ENCODE peak calls at places on chromosome 5, in four cellular contexts. One of them, this sample, is unnamed.

GRCh38 chr5:106545325-106545724 is 1125.4 kb downstream of the EFNA5 start:
- DNase-seq in WTC11: no peak
- DNase-seq in chondrocyte: no peak
- DNase-seq in T1000: peak
- DNase-seq in this sample: no peak

GRCh38 chr5:78430816-78431215 is 70.4 kb downstream of the SCAMP1 start:
- DNase-seq in chondrocyte: no peak
- DNase-seq in T1000: no peak
- DNase-seq in WTC11: no peak
- DNase-seq in this sample: no peak

GRCh38 chr5:173451031-173451430 is 122.8 kb upstream of the STC2 start:
- DNase-seq in chondrocyte: no peak
- DNase-seq in WTC11: peak
- DNase-seq in T1000: no peak
- DNase-seq in this sample: no peak

GRCh38 chr5:493251-493701 is 31.0 kb downstream of the SLC9A3 start:
- DNase-seq in chondrocyte: no peak
- DNase-seq in T1000: no peak
- DNase-seq in WTC11: no peak
- DNase-seq in this sample: no peak

GRCh38 chr5:111425205-111425604 is 87.1 kb downstream of the STARD4 start:
- DNase-seq in WTC11: no peak
- DNase-seq in T1000: no peak
- DNase-seq in chondrocyte: no peak
- DNase-seq in this sample: no peak

GRCh38 chr5:143174714-143175398 is 228.6 kb downstream of the NR3C1 start:
- DNase-seq in chondrocyte: no peak
- DNase-seq in T1000: no peak
- DNase-seq in WTC11: no peak
- DNase-seq in this sample: no peak

GRCh38 chr5:139843991-139844390 is 48.4 kb downstream of the PSD2 start:
- DNase-seq in WTC11: no peak
- DNase-seq in chondrocyte: no peak
- DNase-seq in T1000: no peak
- DNase-seq in this sample: no peak

GRCh38 chr5:14243768-14244167 is 100.6 kb downstream of the TRIO start:
- DNase-seq in WTC11: no peak
- DNase-seq in T1000: no peak
- DNase-seq in chondrocyte: no peak
- DNase-seq in this sample: no peak

GRCh38 chr5:96968074-96968473 is 32.2 kb downstream of the LNPEP start:
- DNase-seq in chondrocyte: no peak
- DNase-seq in WTC11: no peak
- DNase-seq in T1000: no peak
- DNase-seq in this sample: no peak

GRCh38 chr5:14685757-14686156 is 21.2 kb downstream of the OTULIN start:
- DNase-seq in chondrocyte: no peak
- DNase-seq in T1000: no peak
- DNase-seq in WTC11: peak
- DNase-seq in this sample: peak

GRCh38 chr5:59253625-59254024 is 639.9 kb downstream of the PDE4D start:
- DNase-seq in T1000: no peak
- DNase-seq in chondrocyte: no peak
- DNase-seq in WTC11: no peak
- DNase-seq in this sample: no peak

GRCh38 chr5:473344-474192 is 30.6 kb downstream of the EXOC3 start:
- DNase-seq in WTC11: peak
- DNase-seq in chondrocyte: peak
- DNase-seq in T1000: peak
- DNase-seq in this sample: no peak

GRCh38 chr5:107425541-107426031 is 245.2 kb downstream of the EFNA5 start:
- DNase-seq in T1000: no peak
- DNase-seq in WTC11: no peak
- DNase-seq in chondrocyte: no peak
- DNase-seq in this sample: no peak

GRCh38 chr5:166722939-166723338 is 1568.5 kb upstream of the WWC1 start:
- DNase-seq in chondrocyte: no peak
- DNase-seq in WTC11: no peak
- DNase-seq in T1000: no peak
- DNase-seq in this sample: no peak

GRCh38 chr5:65209341-65209740 is 272.4 kb downstream of the ADAMTS6 start:
- DNase-seq in chondrocyte: no peak
- DNase-seq in WTC11: no peak
- DNase-seq in T1000: no peak
- DNase-seq in this sample: no peak

GRCh38 chr5:1540166-1540565 is 16.4 kb upstream of the LPCAT1 start:
- DNase-seq in T1000: no peak
- DNase-seq in WTC11: no peak
- DNase-seq in chondrocyte: peak
- DNase-seq in this sample: peak

GRCh38 chr5:125196479-125197183 is 450.2 kb upstream of the ZNF608 start:
- DNase-seq in chondrocyte: no peak
- DNase-seq in T1000: no peak
- DNase-seq in WTC11: no peak
- DNase-seq in this sample: no peak

GRCh38 chr5:165906879-165907278 is 2384.6 kb upstream of the WWC1 start:
- DNase-seq in chondrocyte: no peak
- DNase-seq in WTC11: no peak
- DNase-seq in T1000: no peak
- DNase-seq in this sample: no peak

GRCh38 chr5:107377277-107377609 is 293.5 kb downstream of the EFNA5 start:
- DNase-seq in WTC11: no peak
- DNase-seq in chondrocyte: no peak
- DNase-seq in T1000: no peak
- DNase-seq in this sample: no peak

GRCh38 chr5:132098151-132098594 is 24.6 kb downstream of the CSF2 start:
- DNase-seq in T1000: no peak
- DNase-seq in WTC11: no peak
- DNase-seq in chondrocyte: no peak
- DNase-seq in this sample: no peak

GRCh38 chr5:124783794-124784193 is 37.4 kb upstream of the ZNF608 start:
- DNase-seq in chondrocyte: no peak
- DNase-seq in T1000: no peak
- DNase-seq in WTC11: no peak
- DNase-seq in this sample: no peak

GRCh38 chr5:95178046-95178651 is 106.7 kb downstream of the MCTP1 start:
- DNase-seq in WTC11: peak
- DNase-seq in T1000: peak
- DNase-seq in chondrocyte: no peak
- DNase-seq in this sample: no peak

GRCh38 chr5:40386293-40386692 is 293.4 kb upstream of the PTGER4 start:
- DNase-seq in chondrocyte: no peak
- DNase-seq in WTC11: no peak
- DNase-seq in T1000: no peak
- DNase-seq in this sample: no peak

GRCh38 chr5:7789567-7789966 is 61.4 kb downstream of the CFAP90 start:
- DNase-seq in T1000: no peak
- DNase-seq in chondrocyte: no peak
- DNase-seq in WTC11: no peak
- DNase-seq in this sample: no peak

GRCh38 chr5:119435436-119436132 is 16.7 kb upstream of the HSD17B4 start:
- DNase-seq in chondrocyte: no peak
- DNase-seq in T1000: no peak
- DNase-seq in WTC11: peak
- DNase-seq in this sample: peak

GRCh38 chr5:119322312-119322947 is 33.4 kb upstream of the TNFAIP8 start:
- DNase-seq in WTC11: no peak
- DNase-seq in chondrocyte: no peak
- DNase-seq in T1000: no peak
- DNase-seq in this sample: no peak